ENCODE peak calls at places on chromosome 18, in four cellular contexts. Z is A549, E is Peyer's patch, O is HCT116. L is an unnamed sample.

GRCh38 chr18:2792395-2792794 is 54.4 kb upstream of the EMILIN2 start:
- DNase-seq in Z (no peak), E (no peak), O (no peak), L (no peak)

GRCh38 chr18:57516068-57516467 is 70.4 kb downstream of the FECH start:
- DNase-seq in Z (no peak), E (no peak), O (no peak), L (no peak)

GRCh38 chr18:8781671-8782070 is 76.3 kb downstream of the MTCL1 start:
- DNase-seq in Z (no peak), E (peak), O (no peak), L (no peak)

GRCh38 chr18:2301316-2301715 is 270.0 kb downstream of the METTL4 start:
- DNase-seq in Z (no peak), E (no peak), O (no peak), L (no peak)

GRCh38 chr18:35456181-35456850 is 41.4 kb downstream of the INO80C start:
- DNase-seq in Z (peak), E (peak), O (peak), L (no peak)

GRCh38 chr18:13530879-13531387 is 195.4 kb downstream of the FAM210A start:
- DNase-seq in Z (peak), E (peak), O (peak), L (peak)

GRCh38 chr18:57015036-57015805 is 131.7 kb upstream of the BOD1L2 start:
- DNase-seq in Z (no peak), E (no peak), O (no peak), L (no peak)

GRCh38 chr18:51017140-51017874 is 12.7 kb upstream of the SMAD4 start:
- DNase-seq in Z (no peak), E (no peak), O (no peak), L (no peak)

GRCh38 chr18:45526120-45526841 is 89.0 kb upstream of the SLC14A2 start:
- DNase-seq in Z (no peak), E (no peak), O (no peak), L (no peak)

GRCh38 chr18:80245781-80246655 is 1.3 kb downstream of the PARD6G start:
- DNase-seq in Z (no peak), E (no peak), O (no peak), L (no peak)

GRCh38 chr18:11663630-11664029 is 25.4 kb upstream of the GNAL start:
- DNase-seq in Z (no peak), E (no peak), O (no peak), L (no peak)

GRCh38 chr18:12056034-12056883 is 37.4 kb upstream of the ANKRD62 start:
- DNase-seq in Z (no peak), E (no peak), O (no peak), L (no peak)

GRCh38 chr18:38611036-38611964 is 1045.7 kb upstream of the CELF4 start:
- DNase-seq in Z (no peak), E (no peak), O (no peak), L (no peak)

GRCh38 chr18:45828917-45829811 is 3.7 kb downstream of the SIGLEC15 start:
- DNase-seq in Z (no peak), E (no peak), O (no peak), L (no peak)

GRCh38 chr18:22152093-22152492 is 17.3 kb upstream of the GATA6 start:
- DNase-seq in Z (no peak), E (no peak), O (no peak), L (no peak)

GRCh38 chr18:26471027-26471426 is 77.3 kb downstream of the KCTD1 start:
- DNase-seq in Z (peak), E (no peak), O (no peak), L (no peak)

GRCh38 chr18:30588673-30589164 is 453.8 kb downstream of the DSC3 start:
- DNase-seq in Z (no peak), E (no peak), O (no peak), L (no peak)

GRCh38 chr18:42675810-42676209 is 439.7 kb downstream of the RIT2 start:
- DNase-seq in Z (no peak), E (no peak), O (no peak), L (no peak)

GRCh38 chr18:6414118-6414722 is 491 bp downstream of the L3MBTL4 start:
- DNase-seq in Z (no peak), E (peak), O (no peak), L (peak)
- TF ChIP-seq POLR2A in Z (no peak), E (peak), O (no peak), L (peak)

GRCh38 chr18:23194150-23194968 is 59.1 kb downstream of the CABLES1 start:
- DNase-seq in Z (no peak), E (no peak), O (no peak), L (peak)
- H3K4me3 ChIP-seq in Z (no peak), E (no peak), O (no peak), L (peak)

DNA sequence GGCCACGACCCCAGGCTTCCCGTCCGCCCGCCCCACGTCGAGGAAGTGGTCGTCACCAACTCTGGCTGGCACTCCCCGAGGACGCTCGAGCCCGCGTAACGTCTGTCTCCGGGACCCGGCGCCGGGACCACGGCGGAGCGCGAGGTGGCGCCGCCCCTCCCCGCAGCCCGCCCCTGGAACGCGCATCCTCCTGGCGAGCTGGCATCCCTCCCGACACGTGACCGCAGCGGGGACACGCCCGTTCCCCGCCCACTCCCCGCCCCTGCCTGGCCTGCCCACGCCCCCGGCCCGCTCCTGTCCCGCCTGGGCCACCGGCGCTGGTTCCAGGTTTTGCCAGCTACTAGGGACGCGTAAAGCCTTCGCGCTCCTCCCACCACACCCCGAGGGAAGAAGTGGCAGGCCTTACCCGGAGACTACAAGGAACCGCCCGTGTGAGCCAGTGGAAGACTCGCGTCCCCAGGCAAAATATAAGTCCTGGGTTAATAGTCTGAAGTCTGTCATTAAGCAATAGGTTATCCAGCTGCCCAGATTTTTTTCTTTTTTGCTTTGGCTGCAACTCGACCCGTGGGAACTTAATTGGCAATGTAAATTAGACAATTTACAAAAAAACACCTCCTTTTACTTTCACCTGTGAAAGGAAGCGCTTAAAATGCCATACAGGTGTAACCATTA is at the start of gene OSBPL1A:
- DNase-seq in Z (peak), E (peak), O (peak), L (peak)
- TF ChIP-seq POLR2A in Z (peak), E (peak), O (peak), L (peak)

DNA sequence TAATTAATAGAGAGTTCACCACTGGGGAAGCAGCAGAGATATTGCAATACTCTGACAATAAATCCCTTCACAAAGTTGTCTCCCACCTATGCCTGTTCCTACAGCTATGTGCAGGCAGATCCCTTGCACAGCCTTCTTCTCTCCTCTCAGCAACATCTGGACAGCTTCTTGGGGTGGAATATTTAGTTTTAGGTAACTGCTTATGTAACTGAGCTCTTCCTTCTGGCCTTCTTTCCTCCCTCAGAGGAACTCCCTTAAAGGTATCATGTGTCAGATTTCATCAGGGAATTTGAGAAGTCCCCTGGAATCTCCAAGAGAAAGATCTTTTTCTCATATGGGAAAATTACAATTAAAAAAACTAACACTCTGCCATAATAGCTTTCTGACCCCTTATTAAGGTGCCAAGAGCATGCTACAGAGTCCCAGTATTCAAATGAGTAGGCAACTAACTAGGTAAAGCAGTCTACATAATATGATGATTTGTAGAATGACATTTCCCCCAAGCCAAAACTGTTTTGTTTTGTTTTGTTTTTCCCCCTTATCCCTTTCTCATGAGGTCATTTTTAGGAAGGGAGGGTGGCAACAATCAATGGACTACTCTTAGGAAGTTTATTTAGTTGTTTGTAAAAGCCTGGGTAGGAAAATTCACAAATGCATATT is 2.4 kb downstream of the TMEM200C start:
- DNase-seq in Z (no peak), E (no peak), O (no peak), L (no peak)
- H3K4me3 ChIP-seq in Z (no peak), E (no peak), O (no peak), L (no peak)

GRCh38 chr18:74516271-74517235 is 17.7 kb upstream of the CNDP1 start:
- DNase-seq in Z (no peak), E (peak), O (no peak), L (no peak)
- TF ChIP-seq POLR2A in Z (no peak), E (no peak), O (no peak), L (no peak)

GRCh38 chr18:76385681-76385975 is 109.4 kb downstream of the ZNF516 start:
- DNase-seq in Z (no peak), E (peak), O (no peak), L (no peak)

GRCh38 chr18:76382265-76382664 is 112.8 kb downstream of the ZNF516 start:
- DNase-seq in Z (no peak), E (no peak), O (no peak), L (no peak)

GRCh38 chr18:76384861-76385680 is 110.0 kb downstream of the ZNF516 start:
- DNase-seq in Z (no peak), E (peak), O (no peak), L (no peak)

GRCh38 chr18:76384114-76384790 is 110.8 kb downstream of the ZNF516 start:
- DNase-seq in Z (no peak), E (peak), O (no peak), L (no peak)

GRCh38 chr18:76383636-76384035 is 111.4 kb downstream of the ZNF516 start:
- DNase-seq in Z (no peak), E (peak), O (no peak), L (no peak)
- H3K4me3 ChIP-seq in Z (no peak), E (no peak), O (no peak), L (no peak)

GRCh38 chr18:49663755-49664085 is 101.9 kb downstream of the LIPG start:
- DNase-seq in Z (no peak), E (no peak), O (no peak), L (no peak)
- TF ChIP-seq POLR2A in Z (no peak), E (no peak), O (no peak), L (no peak)

GRCh38 chr18:62611395-62612241 is 88.8 kb downstream of the ZCCHC2 start:
- DNase-seq in Z (no peak), E (no peak), O (no peak), L (no peak)
- H3K4me3 ChIP-seq in Z (no peak), E (peak), O (no peak), L (no peak)